ENCODE peak calls at places on chromosome 2, in eight cellular contexts. Z is ovary, L is right lobe of liver, J is IMR-90, Q is uterus, D is breast epithelium, E is gastrocnemius medialis, N is HCT116. B is an unnamed sample.

GRCh38 chr2:191241418-191241817 is 3.8 kb upstream of the MYO1B start:
- DNase-seq in L (no peak), D (no peak), Q (no peak), N (no peak), E (no peak), Z (no peak), J (no peak), B (no peak)

GRCh38 chr2:7119504-7119835 is 202.3 kb downstream of the RNF144A start:
- DNase-seq in D (no peak), Z (no peak), N (no peak), Q (no peak), E (no peak), J (no peak), L (no peak), B (no peak)

GRCh38 chr2:105432749-105433148 is 33.9 kb upstream of the FHL2 start:
- DNase-seq in L (no peak), D (no peak), Z (no peak), N (no peak), Q (peak; percentile 51), E (no peak), J (peak; percentile 22), B (peak; percentile 36)

GRCh38 chr2:239814136-239814916 is 210.8 kb downstream of the NDUFA10 start:
- DNase-seq in N (no peak), L (peak; percentile 38), Q (peak; percentile 39), D (peak; percentile 49), Z (no peak), E (peak; percentile 5), J (no peak), B (no peak)

GRCh38 chr2:85661139-85661858 is 6.7 kb downstream of the SFTPB start:
- DNase-seq in Q (peak; percentile 34), L (no peak), D (no peak), Z (no peak), N (no peak), E (no peak), J (no peak), B (no peak)

GRCh38 chr2:27735263-27735904 is 36.1 kb upstream of the MRPL33 start:
- DNase-seq in N (no peak), Q (peak; percentile 78), D (peak; percentile 82), L (peak; percentile 73), J (peak; percentile 54), Z (peak; percentile 71), E (peak; percentile 42), B (peak; percentile 93)

GRCh38 chr2:35503738-35504160 is 851.8 kb upstream of the CRIM1 start:
- DNase-seq in E (no peak), J (no peak), D (no peak), N (no peak), Q (no peak), L (no peak), Z (no peak), B (no peak)

GRCh38 chr2:45207105-45207504 is 197.9 kb upstream of the SIX2 start:
- DNase-seq in D (no peak), J (no peak), Q (no peak), Z (no peak), L (no peak), E (no peak), N (no peak), B (no peak)

GRCh38 chr2:227871375-227871788 is at the start of gene DAW1:
- DNase-seq in E (no peak), N (no peak), J (peak; percentile 56), Z (peak; percentile 14), Q (no peak), D (no peak), L (peak; percentile 52), B (peak; percentile 43)

GRCh38 chr2:55153564-55154315 is 78.4 kb downstream of the CLHC1 start:
- DNase-seq in N (no peak), L (no peak), Q (no peak), E (no peak), D (no peak), J (no peak), Z (no peak), B (no peak)

GRCh38 chr2:151119377-151119776 is 142.3 kb downstream of the RBM43 start:
- DNase-seq in E (no peak), J (no peak), Z (no peak), D (no peak), N (no peak), L (no peak), Q (no peak), B (no peak)

GRCh38 chr2:191171708-191172355 is 21.0 kb upstream of the STAT4 start:
- DNase-seq in J (peak; percentile 97), L (no peak), Z (no peak), E (no peak), N (no peak), Q (no peak), D (no peak), B (no peak)

GRCh38 chr2:217647226-217647625 is 355.6 kb downstream of the TNS1 start:
- DNase-seq in Z (no peak), J (no peak), Q (no peak), E (no peak), N (no peak), D (no peak), L (no peak), B (no peak)

GRCh38 chr2:217650716-217651360 is 352.0 kb downstream of the TNS1 start:
- DNase-seq in Q (peak; percentile 40), N (peak; percentile 60), L (peak; percentile 49), E (peak; percentile 21), D (no peak), J (peak; percentile 66), Z (peak; percentile 28), B (peak; percentile 46)

GRCh38 chr2:217650229-217650628 is 352.6 kb downstream of the TNS1 start:
- DNase-seq in N (peak; percentile 43), Q (no peak), D (no peak), Z (no peak), E (no peak), L (no peak), J (no peak), B (no peak)

GRCh38 chr2:217645891-217646290 is 356.9 kb downstream of the TNS1 start:
- DNase-seq in N (no peak), Q (no peak), L (no peak), E (no peak), J (peak; percentile 65), D (no peak), Z (no peak), B (no peak)

DNA sequence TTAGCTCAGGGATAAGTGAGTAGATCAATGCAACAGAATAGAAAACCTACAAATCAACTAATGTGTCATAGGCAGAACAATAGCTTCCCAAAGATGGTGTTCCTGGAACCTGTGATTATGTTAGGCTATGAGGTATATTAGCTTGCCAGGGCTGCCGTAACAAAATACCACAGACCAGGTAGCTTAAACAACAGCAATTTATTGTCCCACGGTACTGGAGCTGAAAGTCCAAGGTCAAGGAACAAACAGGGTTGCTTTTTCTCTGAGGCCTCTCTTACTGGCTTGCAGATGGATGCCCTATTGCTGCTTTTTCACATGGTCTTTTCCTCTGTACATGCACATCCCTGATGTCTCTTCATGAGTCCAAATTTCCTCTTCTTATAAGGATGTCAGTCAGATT is 354.9 kb downstream of the TNS1 start:
- DNase-seq in N (no peak), L (no peak), Q (no peak), J (no peak), Z (no peak), D (no peak), E (no peak), B (no peak)
- TF ChIP-seq POLR2A in N (no peak), L (no peak), Q (no peak), J (no peak), Z (no peak), D (no peak), E (no peak), B (no peak)

GRCh38 chr2:148954536-148954935 is 79.5 kb downstream of the KIF5C start:
- DNase-seq in J (no peak), Z (no peak), N (no peak), L (no peak), D (no peak), Q (no peak), E (no peak), B (no peak)
- TF ChIP-seq POLR2A in J (no peak), Z (no peak), N (no peak), L (no peak), D (no peak), Q (no peak), E (no peak), B (no peak)

GRCh38 chr2:42169869-42170465 is 814 bp downstream of the EML4 start:
- DNase-seq in Z (no peak), N (no peak), E (no peak), Q (no peak), J (peak; percentile 15), D (no peak), L (no peak), B (no peak)

GRCh38 chr2:42168459-42169099 is 574 bp upstream of the EML4 start:
- DNase-seq in Q (no peak), J (no peak), L (no peak), D (no peak), E (no peak), Z (no peak), N (no peak), B (no peak)

GRCh38 chr2:42167458-42167857 is 1.7 kb upstream of the EML4 start:
- DNase-seq in D (no peak), L (no peak), E (no peak), J (no peak), Z (no peak), Q (no peak), N (no peak), B (no peak)

GRCh38 chr2:42170619-42171395 is 1.7 kb downstream of the EML4 start:
- DNase-seq in Q (no peak), Z (no peak), D (no peak), E (no peak), J (no peak), L (no peak), N (no peak), B (no peak)

DNA sequence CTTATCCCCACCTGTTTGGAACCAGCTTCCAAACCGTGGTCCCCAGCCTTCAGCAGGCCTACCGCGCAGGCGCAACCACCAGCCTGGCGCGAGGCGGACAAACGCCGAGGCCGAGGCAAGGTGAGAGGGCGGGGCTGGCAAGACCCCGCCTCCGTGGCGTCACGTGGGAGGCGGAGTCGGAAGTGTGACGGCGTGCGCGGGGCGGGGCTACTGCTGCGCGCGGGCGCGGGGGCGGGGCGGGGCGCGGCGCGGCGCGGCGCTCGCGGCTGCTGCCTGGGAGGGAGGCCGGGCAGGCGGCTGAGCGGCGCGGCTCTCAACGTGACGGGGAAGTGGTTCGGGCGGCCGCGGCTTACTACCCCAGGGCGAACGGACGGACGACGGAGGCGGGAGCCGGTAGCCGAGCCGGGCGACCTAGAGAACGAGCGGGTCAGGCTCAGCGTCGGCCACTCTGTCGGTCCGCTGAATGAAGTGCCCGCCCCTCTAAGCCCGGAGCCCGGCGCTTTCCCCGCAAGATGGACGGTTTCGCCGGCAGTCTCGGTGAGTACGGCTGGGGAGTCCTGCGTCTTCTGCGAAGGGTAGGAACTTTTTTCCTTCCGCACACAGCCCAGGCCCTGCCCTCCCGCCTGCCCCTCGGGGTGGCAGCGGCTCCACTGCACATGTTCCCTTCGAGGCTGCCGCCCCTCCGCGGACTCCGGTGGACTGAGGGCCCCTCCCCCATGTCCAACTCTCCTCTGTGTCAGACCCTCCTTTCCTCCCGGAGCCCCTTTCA is at the start of gene EML4:
- DNase-seq in D (peak; percentile 91), J (peak; percentile 90), N (peak; percentile 75), E (peak; percentile 90), Q (peak; percentile 89), L (peak; percentile 95), Z (peak; percentile 91), B (peak; percentile 96)
- TF ChIP-seq POLR2A in D (no peak), J (peak; percentile 90), N (peak; percentile 46), E (peak; percentile 58), Q (peak; percentile 77), L (peak; percentile 94), Z (peak; percentile 81), B (peak; percentile 81)

GRCh38 chr2:11832531-11832930 is 86.1 kb downstream of the LPIN1 start:
- DNase-seq in Z (no peak), N (no peak), J (no peak), E (no peak), L (no peak), D (no peak), Q (no peak), B (no peak)
- TF ChIP-seq POLR2A in Z (no peak), N (no peak), J (no peak), E (no peak), L (no peak), D (no peak), Q (no peak), B (no peak)

B was measured in adrenal gland.